ENCODE peak calls at places on chromosomes 3 and 15, in five cellular contexts. I is RCC 7860, P is HuH-7, L is NCI-H748 treated with DMSO at 0.1 percent for 48 hours, E is Right ventricle myocardium superior. K is an unnamed sample.

GRCh38 chr3:183664913-183665381 is 29.5 kb downstream of the KLHL24 start:
- DNase-seq in I (peak), P (no peak), L (no peak), E (no peak), K (no peak)

GRCh38 chr15:52406601-52407000 is 111.0 kb upstream of the MYO5C start:
- DNase-seq in I (no peak), P (no peak), L (no peak), E (no peak), K (no peak)

GRCh38 chr3:180252683-180253082 is 215.9 kb upstream of the PEX5L start:
- DNase-seq in I (no peak), P (no peak), L (peak), E (no peak), K (no peak)

GRCh38 chr3:9715764-9716437 is 12.3 kb downstream of the CPNE9 start:
- DNase-seq in I (peak), P (peak), L (no peak), E (peak), K (no peak)

GRCh38 chr3:51992017-51992682 is 3.5 kb downstream of the RPL29 start:
- DNase-seq in I (no peak), P (no peak), L (no peak), E (no peak), K (no peak)

GRCh38 chr15:70299931-70300858 is 202.5 kb upstream of the TLE3 start:
- DNase-seq in I (no peak), P (no peak), L (no peak), E (no peak), K (no peak)

GRCh38 chr3:179247289-179248020 is 3.5 kb downstream of the KCNMB3 start:
- DNase-seq in I (no peak), P (no peak), L (no peak), E (no peak), K (no peak)

GRCh38 chr3:25427155-25428002 is 684 bp upstream of the RARB start:
- DNase-seq in I (no peak), P (no peak), L (no peak), E (no peak), K (peak)

GRCh38 chr15:74202461-74203401 is at the start of gene STRA6:
- DNase-seq in I (no peak), P (peak), L (no peak), E (no peak), K (peak)

K was measured in cardiac muscle cell.